ENCODE peak calls at places on chromosomes 16 and 17, in four cellular contexts. A, O, T and R are unnamed samples.

GRCh38 chr17:49076575-49077384 is 55.8 kb upstream of the B4GALNT2 start:
- DNase-seq in O (no peak), A (peak), T (no peak), R (no peak)

GRCh38 chr17:39921323-39921722 is 2.9 kb upstream of the GSDMB start:
- DNase-seq in O (no peak), A (no peak), T (no peak), R (no peak)

GRCh38 chr17:59888145-59888750 is 4.5 kb downstream of the TUBD1 start:
- DNase-seq in O (no peak), T (no peak), A (no peak), R (no peak)

GRCh38 chr17:1054656-1055055 is 57.7 kb downstream of the TIMM22 start:
- DNase-seq in A (no peak), O (no peak), T (no peak), R (no peak)

GRCh38 chr17:5915337-5915736 is 154.8 kb upstream of the WSCD1 start:
- DNase-seq in A (no peak), O (no peak), T (no peak), R (no peak)

GRCh38 chr17:2030779-2031163 is 818 bp downstream of the DPH1 start:
- DNase-seq in O (no peak), T (no peak), A (peak), R (no peak)

GRCh38 chr16:67537270-67537635 is 8.6 kb downstream of the RIPOR1 start:
- DNase-seq in A (no peak), T (no peak), O (no peak), R (no peak)

GRCh38 chr16:29811170-29811895 is 660 bp upstream of the PRRT2 start:
- DNase-seq in A (peak), O (peak), T (peak), R (peak)

GRCh38 chr17:27808629-27809028 is 8.3 kb upstream of the NOS2 start:
- DNase-seq in A (no peak), O (peak), T (no peak), R (no peak)

GRCh38 chr16:63287411-63287810 is 1251.2 kb upstream of the CDH8 start:
- DNase-seq in T (no peak), O (no peak), A (no peak), R (no peak)

GRCh38 chr16:89999831-90000574 is 19.3 kb downstream of the DBNDD1 start:
- DNase-seq in O (no peak), T (no peak), A (no peak), R (no peak)

GRCh38 chr17:10127819-10128375 is 70.5 kb downstream of the GAS7 start:
- DNase-seq in T (no peak), O (no peak), A (no peak), R (no peak)

GRCh38 chr17:21524211-21524591 is 148.0 kb downstream of the KCNJ12 start:
- DNase-seq in A (peak), O (no peak), T (no peak), R (no peak)

GRCh38 chr17:15453246-15453645 is 14.2 kb downstream of the CDRT4 start:
- DNase-seq in T (no peak), O (no peak), A (no peak), R (no peak)

GRCh38 chr16:22077700-22078313 is 14.5 kb upstream of the VWA3A start:
- DNase-seq in T (peak), A (peak), O (no peak), R (peak)

GRCh38 chr16:14436410-14436955 is 193.6 kb downstream of the PARN start:
- DNase-seq in A (no peak), O (no peak), T (no peak), R (no peak)

GRCh38 chr16:75256871-75257343 is 5.5 kb upstream of the BCAR1 start:
- DNase-seq in A (no peak), T (no peak), O (no peak), R (no peak)

GRCh38 chr17:38320482-38320881 is 23.3 kb downstream of the GPR179 start:
- DNase-seq in A (no peak), T (no peak), O (no peak), R (no peak)

GRCh38 chr17:82418001-82418986 is at the start of the genes HEXD and OGFOD3:
- DNase-seq in T (peak), O (no peak), A (peak), R (peak)

GRCh38 chr17:16417896-16418683 is 2.7 kb downstream of the TRPV2 start:
- DNase-seq in O (no peak), A (no peak), T (no peak), R (no peak)

GRCh38 chr17:80034977-80035686 is 540 bp downstream of the TBC1D16 start:
- DNase-seq in O (no peak), A (no peak), T (no peak), R (no peak)

GRCh38 chr16:51431517-51432241 is 280.6 kb upstream of the SALL1 start:
- DNase-seq in A (no peak), O (no peak), T (no peak), R (peak)

GRCh38 chr17:77726549-77726957 is 231.9 kb upstream of the TNRC6C start:
- DNase-seq in O (no peak), T (no peak), A (no peak), R (no peak)

GRCh38 chr16:1999866-2000514 is 9.6 kb downstream of the ZNF598 start:
- DNase-seq in O (no peak), T (no peak), A (no peak), R (no peak)

GRCh38 chr17:51035436-51035835 is 85.2 kb downstream of the SPAG9 start:
- DNase-seq in O (no peak), T (no peak), A (no peak), R (no peak)

GRCh38 chr16:50991436-50991835 is 159.6 kb downstream of the SALL1 start:
- DNase-seq in T (no peak), A (no peak), O (no peak), R (no peak)

GRCh38 chr16:2280981-2281542 is 13.1 kb upstream of the RNPS1 start:
- DNase-seq in O (no peak), T (no peak), A (no peak), R (no peak)

GRCh38 chr17:32495347-32496253 is 8.8 kb downstream of the CDK5R1 start:
- DNase-seq in A (no peak), T (no peak), O (no peak), R (no peak)

GRCh38 chr17:43085489-43085888 is 39.7 kb downstream of the BRCA1 start:
- DNase-seq in T (peak), A (peak), O (no peak), R (peak)

GRCh38 chr16:31118223-31119155 is 1.0 kb downstream of the KAT8 start:
- DNase-seq in O (no peak), A (no peak), T (no peak), R (no peak)

GRCh38 chr17:67449885-67450755 is 73.0 kb downstream of the PITPNC1 start:
- DNase-seq in A (no peak), O (no peak), T (no peak), R (no peak)

GRCh38 chr17:80223142-80223815 is 3.1 kb downstream of the SLC26A11 start:
- DNase-seq in A (no peak), T (no peak), O (no peak), R (no peak)

GRCh38 chr17:61383689-61384201 is 15.9 kb upstream of the TBX2 start:
- DNase-seq in A (no peak), T (no peak), O (no peak), R (no peak)

GRCh38 chr16:19860146-19861030 is 24.3 kb downstream of the GPRC5B start:
- DNase-seq in A (no peak), T (no peak), O (no peak), R (no peak)

GRCh38 chr17:46850688-46851028 is 725 bp upstream of the WNT9B start:
- DNase-seq in O (no peak), A (no peak), T (no peak), R (no peak)
- TF ChIP-seq TARDBP in O (no peak), A (no peak), T (no peak), R (no peak)

GRCh38 chr16:81003064-81003463 is 3.6 kb downstream of the CMC2 start:
- DNase-seq in A (no peak), O (no peak), T (no peak), R (no peak)

GRCh38 chr16:81005644-81006471 is 827 bp downstream of the CMC2 start:
- DNase-seq in O (no peak), A (peak), T (peak), R (no peak)

GRCh38 chr16:81006472-81007311 is at the start of the genes CENPN and CMC2:
- DNase-seq in A (peak), T (peak), O (peak), R (peak)

GRCh38 chr16:81003610-81004460 is 2.9 kb downstream of the CMC2 start:
- DNase-seq in O (no peak), A (no peak), T (no peak), R (no peak)

DNA sequence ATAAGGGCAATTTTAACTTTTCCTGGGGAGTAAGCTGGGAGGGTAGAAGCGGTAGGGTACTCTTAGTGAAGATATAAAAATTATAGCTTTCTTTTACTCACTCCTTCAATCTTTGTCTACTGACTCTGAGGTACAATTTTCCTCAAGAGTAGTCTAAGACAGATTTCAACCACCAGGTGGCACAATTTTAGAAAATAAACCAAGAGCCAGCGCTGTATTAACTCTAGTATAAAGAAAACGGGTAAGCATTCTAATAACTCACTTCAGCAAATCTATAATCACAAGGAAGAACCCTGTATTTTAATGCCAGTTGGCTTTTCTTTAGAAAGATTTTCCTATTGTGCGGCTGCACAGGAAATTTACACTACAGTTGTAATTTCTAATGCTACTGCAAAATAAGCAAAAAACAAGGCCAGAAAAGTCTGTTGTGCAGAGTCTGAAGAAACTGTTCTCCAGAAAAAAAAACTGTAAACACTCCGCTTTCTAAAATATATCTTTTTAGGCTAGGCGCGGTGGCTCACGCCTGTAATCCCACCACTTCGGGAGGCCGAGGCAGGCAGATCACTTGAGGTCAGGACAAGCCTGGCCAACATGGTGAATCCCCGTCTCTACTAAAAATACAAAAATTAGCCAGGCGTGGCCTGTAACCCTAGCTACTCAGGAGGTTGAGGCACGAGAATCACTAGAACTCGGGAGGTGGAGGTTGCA is 1.9 kb downstream of the CMC2 start:
- DNase-seq in O (no peak), A (peak), T (peak), R (peak)
- TF ChIP-seq BHLHE40 in O (no peak), A (no peak), T (no peak), R (no peak)

GRCh38 chr17:7258731-7259554 is 3.3 kb downstream of the CLDN7 start:
- DNase-seq in O (no peak), T (peak), A (no peak), R (no peak)
- TF ChIP-seq FOXM1 in O (no peak), T (no peak), A (no peak), R (no peak)

DNA sequence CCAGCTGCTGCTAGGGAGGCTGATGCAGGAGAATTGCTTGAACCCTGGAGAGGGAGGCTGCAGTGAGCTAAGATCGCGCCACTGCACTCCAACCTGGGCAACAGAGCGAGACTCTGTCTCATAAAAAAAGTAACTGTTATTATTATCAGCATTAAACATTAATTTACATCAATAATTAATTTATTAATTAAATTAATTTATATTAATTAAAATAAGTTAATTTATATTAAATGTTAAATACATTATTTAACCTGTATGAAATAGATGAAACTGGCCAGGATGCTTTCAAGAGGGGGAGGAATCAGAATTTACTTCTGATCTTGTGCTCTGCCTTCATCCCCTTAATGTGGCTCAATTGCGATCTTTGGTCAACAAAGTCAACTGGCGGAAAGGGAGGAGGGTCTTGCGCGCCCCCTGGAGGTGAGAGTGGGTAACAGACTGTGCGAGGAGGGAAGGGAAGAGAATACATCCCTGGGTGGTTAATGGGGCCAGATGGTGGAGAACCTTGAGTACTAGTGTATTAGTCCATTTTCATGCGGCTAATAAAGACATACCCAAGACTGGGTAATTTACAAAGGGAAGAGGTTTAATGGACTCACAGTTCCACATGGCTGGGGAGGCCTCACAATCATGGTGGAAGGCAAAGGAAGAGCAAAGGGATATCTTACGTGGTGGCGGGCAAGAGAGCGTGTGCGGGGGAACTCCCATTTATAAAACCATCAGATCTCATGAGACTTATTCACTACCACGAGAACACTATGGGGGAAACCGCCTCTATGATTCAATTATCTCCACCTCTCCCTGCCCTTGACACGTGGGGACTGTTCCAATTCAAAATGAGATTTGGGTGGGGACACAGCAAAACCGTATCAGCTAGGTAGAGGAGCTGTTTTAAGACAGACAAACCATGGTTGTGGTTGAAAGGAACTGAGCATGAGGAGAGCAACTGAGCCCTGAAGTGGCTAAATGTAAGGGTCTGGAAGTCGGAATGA is 15.7 kb upstream of the CPPED1 start:
- DNase-seq in O (peak), A (peak), T (peak), R (peak)
- TF ChIP-seq TARDBP in O (no peak), A (no peak), T (peak), R (no peak)

GRCh38 chr16:72203401-72203800 is 31.4 kb upstream of the PMFBP1 start:
- DNase-seq in A (no peak), O (peak), T (no peak), R (no peak)
- TF ChIP-seq BHLHE40 in A (no peak), O (no peak), T (no peak), R (no peak)

GRCh38 chr16:6018848-6019489 is 921.4 kb upstream of the EEF2KMT start:
- DNase-seq in A (no peak), T (no peak), O (no peak), R (no peak)

GRCh38 chr16:6019490-6019991 is 921.9 kb upstream of the EEF2KMT start:
- DNase-seq in O (no peak), A (no peak), T (no peak), R (no peak)

GRCh38 chr16:6020162-6020980 is 922.8 kb upstream of the EEF2KMT start:
- DNase-seq in O (no peak), A (no peak), T (no peak), R (no peak)

GRCh38 chr16:6012716-6013115 is 915.1 kb upstream of the EEF2KMT start:
- DNase-seq in O (no peak), T (no peak), A (no peak), R (no peak)

GRCh38 chr16:6016530-6017184 is 919.1 kb upstream of the EEF2KMT start:
- DNase-seq in A (peak), T (peak), O (no peak), R (peak)
- TF ChIP-seq FOXM1 in A (no peak), T (no peak), O (no peak), R (no peak)

GRCh38 chr17:73062726-73063125 is 29.8 kb downstream of the SLC39A11 start:
- DNase-seq in O (no peak), A (no peak), T (no peak), R (no peak)

GRCh38 chr17:73065376-73065775 is 27.1 kb downstream of the SLC39A11 start:
- DNase-seq in O (no peak), T (no peak), A (no peak), R (no peak)

GRCh38 chr17:73066148-73066884 is 26.2 kb downstream of the SLC39A11 start:
- DNase-seq in A (no peak), O (no peak), T (no peak), R (no peak)

GRCh38 chr17:73067075-73067474 is 25.4 kb downstream of the SLC39A11 start:
- DNase-seq in O (no peak), A (no peak), T (no peak), R (no peak)

DNA sequence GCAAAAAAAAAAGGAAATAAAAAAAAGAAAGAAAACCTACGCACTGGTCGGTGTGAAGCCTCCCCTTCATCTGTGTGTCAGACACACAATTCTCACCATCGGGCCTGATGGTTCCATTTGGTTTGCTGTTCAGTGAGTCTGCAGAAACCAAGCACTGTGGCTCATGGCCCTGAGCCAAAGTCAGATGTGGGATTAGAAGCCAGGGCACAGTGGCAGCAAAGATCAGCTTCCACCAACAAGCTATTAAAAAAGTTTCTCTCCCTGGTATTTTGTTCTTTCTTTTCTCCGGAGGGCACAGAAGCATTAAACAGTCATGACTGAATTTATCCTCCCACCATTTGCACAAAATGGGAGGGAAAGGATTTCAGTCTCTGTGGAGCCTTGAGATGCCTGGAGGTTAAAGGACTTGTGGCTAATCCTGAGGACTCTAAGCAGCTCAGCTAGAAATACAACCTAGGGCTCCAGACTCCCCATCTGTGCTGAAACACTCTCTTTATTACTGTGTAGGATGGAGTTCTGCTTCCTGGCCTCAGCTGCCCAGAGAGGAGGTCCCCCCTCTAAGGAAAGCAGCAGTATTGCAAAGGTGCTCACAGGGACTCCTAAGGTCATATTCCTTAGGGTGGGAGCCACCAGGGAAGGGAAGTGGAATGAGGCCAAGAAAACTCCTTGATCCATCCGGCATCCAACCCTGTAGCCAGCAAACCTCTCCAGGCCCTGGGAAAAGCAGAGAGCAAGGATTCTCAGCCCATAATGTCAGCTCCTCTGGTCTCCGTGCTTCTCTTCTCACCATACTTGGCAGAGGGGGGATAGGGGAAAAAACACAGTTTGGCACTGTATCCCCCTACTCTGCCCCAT is 28.2 kb downstream of the SLC39A11 start:
- DNase-seq in O (no peak), A (peak), T (no peak), R (no peak)
- TF ChIP-seq TARDBP in O (no peak), A (no peak), T (no peak), R (no peak)

DNA sequence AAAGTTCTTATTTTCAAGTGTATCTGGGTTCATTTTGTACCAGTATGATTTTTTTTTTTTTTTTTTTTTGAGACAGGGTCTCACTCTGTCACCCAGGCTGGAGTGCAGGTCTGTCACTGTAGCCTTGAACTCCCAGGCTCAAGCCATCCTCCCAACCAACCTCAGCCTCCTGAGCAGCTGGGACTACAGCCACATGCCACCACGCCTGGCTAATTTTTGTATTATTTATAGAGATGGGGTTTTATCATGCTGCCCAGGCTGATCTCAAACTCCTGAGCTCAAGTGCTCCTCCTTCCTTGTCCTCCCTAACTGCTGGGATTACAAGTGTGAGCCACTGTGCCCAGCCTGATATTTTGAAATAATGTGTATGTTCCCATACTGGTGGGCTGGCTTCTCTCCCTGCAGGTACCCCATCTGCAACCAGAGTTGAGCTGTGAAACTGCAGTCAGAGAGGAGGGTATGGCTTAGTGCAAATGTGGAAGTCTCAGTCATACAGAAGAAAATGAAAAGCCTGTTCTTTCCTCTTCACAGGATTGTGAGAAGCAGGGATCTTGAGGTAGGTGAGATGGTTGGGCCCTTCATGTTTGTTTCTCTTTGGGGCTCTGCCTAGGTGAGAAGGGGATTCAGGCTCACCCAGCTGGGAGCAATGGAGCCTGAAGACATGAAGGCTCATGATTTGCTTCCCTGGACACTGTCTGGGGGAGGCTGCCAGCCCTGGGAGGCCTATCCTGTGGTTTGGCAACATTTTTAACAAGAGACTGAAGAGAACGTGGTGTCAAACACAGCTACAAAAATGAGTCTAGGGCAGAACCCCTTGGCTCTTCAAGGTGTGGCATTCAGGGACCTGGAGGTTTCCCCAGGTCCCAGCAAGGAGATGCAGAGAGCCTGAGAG is 41.3 kb upstream of the SIAH1 start:
- DNase-seq in T (no peak), O (no peak), A (no peak), R (no peak)
- TF ChIP-seq BHLHE40 in T (no peak), O (no peak), A (no peak), R (no peak)